ENCODE peak calls at places on chromosome X, in ten cellular contexts. S, H, Z, E, P, V, K, B, L and A are unnamed samples.

GRCh38 chrX:130665214-130665613 is 237.8 kb downstream of the ENOX2 start:
- DNase-seq in P (no peak), K (no peak), E (no peak), S (no peak), L (no peak), Z (no peak), V (no peak), B (no peak), H (no peak), A (no peak)

GRCh38 chrX:39953879-39954278 is 143.9 kb downstream of the BCOR start:
- DNase-seq in H (no peak), L (no peak), B (no peak), S (no peak), P (peak; percentile 78), Z (peak; percentile 77), K (no peak), V (no peak), E (peak; percentile 56), A (no peak)

GRCh38 chrX:137432609-137433008 is 133.3 kb upstream of the ZIC3 start:
- DNase-seq in B (peak; percentile 65), H (peak; percentile 40), P (peak; percentile 52), K (no peak), L (no peak), Z (no peak), V (peak; percentile 20), S (no peak), E (no peak), A (no peak)

GRCh38 chrX:77442728-77443127 is 4.5 kb upstream of the FGF16 start:
- DNase-seq in B (no peak), S (peak; percentile 37), K (no peak), P (peak; percentile 65), E (peak; percentile 46), H (no peak), L (no peak), V (no peak), Z (no peak), A (no peak)

GRCh38 chrX:53471346-53471745 is 37.2 kb upstream of the HSD17B10 start:
- DNase-seq in V (no peak), L (no peak), E (no peak), Z (no peak), H (no peak), P (no peak), S (no peak), K (no peak), B (no peak), A (no peak)

GRCh38 chrX:51182545-51182944 is 150.1 kb upstream of the NUDT10 start:
- DNase-seq in B (peak; percentile 47), K (no peak), P (no peak), S (no peak), V (no peak), L (no peak), H (peak; percentile 4), Z (no peak), E (no peak), A (no peak)

GRCh38 chrX:15567886-15568616 is 32.7 kb downstream of the ACE2 start:
- DNase-seq in L (no peak), V (no peak), S (no peak), K (no peak), Z (no peak), E (peak; percentile 52), H (no peak), B (peak; percentile 4), P (peak; percentile 23), A (no peak)

GRCh38 chrX:76555816-76556215 is 128.3 kb downstream of the MAGEE1 start:
- DNase-seq in Z (no peak), V (peak; percentile 61), H (peak; percentile 41), S (no peak), B (peak; percentile 70), P (peak; percentile 48), L (peak; percentile 35), E (peak; percentile 40), K (no peak), A (peak; percentile 51)

GRCh38 chrX:3811331-3812311 is 98.2 kb upstream of the PRKX start:
- DNase-seq in K (no peak), L (no peak), B (peak; percentile 36), S (no peak), P (peak; percentile 69), V (peak; percentile 58), Z (no peak), E (peak; percentile 65), H (peak; percentile 4), A (peak; percentile 14)

GRCh38 chrX:68599256-68600152 is 48.0 kb upstream of the STARD8 start:
- DNase-seq in B (peak; percentile 32), K (no peak), V (peak; percentile 2), S (no peak), L (no peak), Z (no peak), P (peak; percentile 23), E (peak; percentile 21), H (no peak), A (peak; percentile 11)

GRCh38 chrX:47483310-47484268 is 567 bp upstream of the ZNF41 start:
- DNase-seq in K (no peak), Z (peak; percentile 36), S (no peak), H (peak; percentile 12), V (no peak), L (peak; percentile 12), E (peak; percentile 49), P (peak; percentile 28), B (peak; percentile 22), A (peak; percentile 27)

GRCh38 chrX:130118396-130118795 is 8.1 kb upstream of the ELF4 start:
- DNase-seq in P (peak; percentile 89), B (no peak), Z (no peak), H (no peak), S (no peak), E (peak; percentile 90), V (no peak), K (no peak), L (no peak), A (no peak)

GRCh38 chrX:106927700-106928099 is 7.5 kb downstream of the CLDN2 start:
- DNase-seq in B (no peak), Z (no peak), E (peak; percentile 41), K (no peak), H (no peak), L (no peak), S (no peak), P (peak; percentile 16), V (no peak), A (no peak)

GRCh38 chrX:131792789-131793462 is 230.2 kb upstream of the STK26 start:
- DNase-seq in L (no peak), K (no peak), S (peak; percentile 88), Z (peak; percentile 89), V (peak; percentile 14), H (peak; percentile 4), E (no peak), P (peak; percentile 44), B (no peak), A (no peak)

GRCh38 chrX:132025085-132025484 is 2.0 kb downstream of the STK26 start:
- DNase-seq in L (peak; percentile 8), H (no peak), B (no peak), V (no peak), S (no peak), E (no peak), Z (no peak), K (no peak), P (no peak), A (no peak)

GRCh38 chrX:44494357-44494756 is 48.3 kb downstream of the FUNDC1 start:
- DNase-seq in Z (no peak), P (no peak), B (no peak), S (no peak), H (no peak), L (no peak), V (no peak), K (no peak), E (no peak), A (no peak)

GRCh38 chrX:104118765-104119164 is 6.4 kb downstream of the ZCCHC18 start:
- DNase-seq in B (peak; percentile 19), L (no peak), S (no peak), H (no peak), P (peak; percentile 9), V (no peak), K (no peak), E (no peak), Z (no peak), A (no peak)

GRCh38 chrX:87664381-87664780 is 146.8 kb downstream of the KLHL4 start:
- DNase-seq in L (no peak), V (peak; percentile 0), E (peak; percentile 60), S (no peak), Z (no peak), H (no peak), P (peak; percentile 62), B (peak; percentile 43), K (no peak), A (no peak)

GRCh38 chrX:73822775-73823174 is 259.8 kb downstream of the CHIC1 start:
- DNase-seq in E (no peak), Z (no peak), V (no peak), K (no peak), P (no peak), L (no peak), B (no peak), S (no peak), H (no peak), A (no peak)

GRCh38 chrX:46601283-46601682 is 27.7 kb downstream of the CHST7 start:
- DNase-seq in L (no peak), E (peak; percentile 80), K (no peak), P (peak; percentile 76), V (no peak), Z (no peak), H (no peak), S (no peak), B (no peak), A (no peak)

GRCh38 chrX:70509078-70509477 is 64.4 kb downstream of the DLG3 start:
- DNase-seq in Z (no peak), L (no peak), P (no peak), E (no peak), K (no peak), S (no peak), V (no peak), B (no peak), H (no peak), A (no peak)

GRCh38 chrX:18899796-18900380 is 84.0 kb downstream of the PHKA2 start:
- DNase-seq in S (no peak), K (no peak), P (peak; percentile 24), H (peak; percentile 28), E (peak; percentile 25), Z (no peak), B (peak; percentile 35), L (no peak), V (no peak), A (peak; percentile 31)
- TF ChIP-seq CTCF in S (peak; percentile 25), K (peak; percentile 58), P (peak; percentile 44), H (no peak), E (peak; percentile 20), Z (peak; percentile 37), B (peak; percentile 54), L (peak; percentile 51), V (peak; percentile 15), A (peak; percentile 54)

GRCh38 chrX:48792219-48792618 is 5.8 kb downstream of the GATA1 start:
- DNase-seq in L (no peak), E (no peak), S (no peak), Z (no peak), H (no peak), B (no peak), K (no peak), V (no peak), P (no peak), A (no peak)
- TF ChIP-seq CTCF in L (no peak), E (no peak), S (no peak), Z (no peak), H (no peak), B (no peak), K (no peak), V (no peak), P (no peak), A (no peak)

GRCh38 chrX:86197815-86198214 is 49.6 kb downstream of the DACH2 start:
- DNase-seq in B (no peak), H (no peak), K (no peak), P (no peak), E (no peak), Z (no peak), V (no peak), L (no peak), S (no peak), A (no peak)
- TF ChIP-seq CTCF in B (no peak), H (no peak), K (no peak), P (no peak), E (no peak), Z (no peak), V (no peak), L (no peak), S (no peak), A (no peak)

GRCh38 chrX:22339459-22339858 is 66.7 kb downstream of the CBLL2 start:
- DNase-seq in K (no peak), V (no peak), B (no peak), S (no peak), Z (no peak), H (no peak), E (no peak), P (no peak), L (no peak), A (no peak)
- TF ChIP-seq CTCF in K (no peak), V (no peak), B (no peak), S (no peak), Z (no peak), H (no peak), E (no peak), P (no peak), L (no peak), A (no peak)